ENCODE peak calls at places on chromosome 17, in seven cellular contexts. One of them, this sample, is unnamed.
A peak's percentile ranks its signal among the peaks of the same experiment; 100 is the strongest.

GRCh38 chr17:29138991-29139682 is 41.1 kb downstream of the MYO18A start:
- DNase-seq in HEK293T: no peak
- DNase-seq in epithelial cell of esophagus: no peak
- DNase-seq in NCI-H82: no peak
- DNase-seq in kidney glomerular epithelial cell: no peak
- DNase-seq in T-helper 17 cell: no peak
- DNase-seq in fibroblast of mammary gland: no peak
- DNase-seq in this sample: no peak

GRCh38 chr17:82959990-82960418 is 119.4 kb upstream of the METRNL start:
- DNase-seq in HEK293T: no peak
- DNase-seq in epithelial cell of esophagus: no peak
- DNase-seq in NCI-H82: no peak
- DNase-seq in kidney glomerular epithelial cell: no peak
- DNase-seq in T-helper 17 cell: no peak
- DNase-seq in fibroblast of mammary gland: no peak
- DNase-seq in this sample: no peak

GRCh38 chr17:57523926-57524634 is 221.0 kb downstream of the CCDC182 start:
- DNase-seq in HEK293T: no peak
- DNase-seq in epithelial cell of esophagus: peak; percentile 96
- DNase-seq in NCI-H82: peak; percentile 96
- DNase-seq in kidney glomerular epithelial cell: peak; percentile 41
- DNase-seq in T-helper 17 cell: no peak
- DNase-seq in fibroblast of mammary gland: peak; percentile 31
- DNase-seq in this sample: peak; percentile 91

GRCh38 chr17:57966246-57966645 is 11.0 kb upstream of the CUEDC1 start:
- DNase-seq in HEK293T: no peak
- DNase-seq in epithelial cell of esophagus: no peak
- DNase-seq in NCI-H82: no peak
- DNase-seq in kidney glomerular epithelial cell: no peak
- DNase-seq in T-helper 17 cell: no peak
- DNase-seq in fibroblast of mammary gland: no peak
- DNase-seq in this sample: no peak

GRCh38 chr17:48563385-48563838 is 14.7 kb downstream of the HOXB4 start:
- DNase-seq in HEK293T: no peak
- DNase-seq in epithelial cell of esophagus: no peak
- DNase-seq in NCI-H82: no peak
- DNase-seq in kidney glomerular epithelial cell: no peak
- DNase-seq in T-helper 17 cell: no peak
- DNase-seq in fibroblast of mammary gland: no peak
- DNase-seq in this sample: no peak

GRCh38 chr17:62880120-62880519 is 72.0 kb upstream of the MARCHF10 start:
- DNase-seq in HEK293T: no peak
- DNase-seq in epithelial cell of esophagus: no peak
- DNase-seq in NCI-H82: no peak
- DNase-seq in kidney glomerular epithelial cell: no peak
- DNase-seq in T-helper 17 cell: no peak
- DNase-seq in fibroblast of mammary gland: no peak
- DNase-seq in this sample: no peak

GRCh38 chr17:2929881-2930533 is 133.4 kb downstream of the OR1D5 start:
- DNase-seq in HEK293T: peak; percentile 74
- DNase-seq in epithelial cell of esophagus: peak; percentile 60
- DNase-seq in NCI-H82: peak; percentile 92
- DNase-seq in kidney glomerular epithelial cell: peak; percentile 16
- DNase-seq in T-helper 17 cell: no peak
- DNase-seq in fibroblast of mammary gland: peak; percentile 49
- DNase-seq in this sample: no peak

GRCh38 chr17:37650419-37651003 is 7.3 kb upstream of the DDX52 start:
- DNase-seq in HEK293T: peak; percentile 22
- DNase-seq in epithelial cell of esophagus: peak; percentile 49
- DNase-seq in NCI-H82: peak; percentile 53
- DNase-seq in kidney glomerular epithelial cell: peak; percentile 36
- DNase-seq in T-helper 17 cell: no peak
- DNase-seq in fibroblast of mammary gland: peak; percentile 68
- DNase-seq in this sample: peak; percentile 27

GRCh38 chr17:57515662-57516211 is 229.4 kb downstream of the CCDC182 start:
- DNase-seq in HEK293T: no peak
- DNase-seq in epithelial cell of esophagus: no peak
- DNase-seq in NCI-H82: no peak
- DNase-seq in kidney glomerular epithelial cell: no peak
- DNase-seq in T-helper 17 cell: no peak
- DNase-seq in fibroblast of mammary gland: no peak
- DNase-seq in this sample: no peak

GRCh38 chr17:2931426-2931825 is 132.0 kb downstream of the OR1D5 start:
- DNase-seq in HEK293T: no peak
- DNase-seq in epithelial cell of esophagus: no peak
- DNase-seq in NCI-H82: peak; percentile 96
- DNase-seq in kidney glomerular epithelial cell: no peak
- DNase-seq in T-helper 17 cell: no peak
- DNase-seq in fibroblast of mammary gland: no peak
- DNase-seq in this sample: no peak

GRCh38 chr17:1693339-1693738 is 8.7 kb upstream of the PRPF8 start:
- DNase-seq in HEK293T: no peak
- DNase-seq in epithelial cell of esophagus: peak; percentile 31
- DNase-seq in NCI-H82: no peak
- DNase-seq in kidney glomerular epithelial cell: no peak
- DNase-seq in T-helper 17 cell: no peak
- DNase-seq in fibroblast of mammary gland: no peak
- DNase-seq in this sample: no peak

GRCh38 chr17:82520041-82520910 is 744 bp downstream of the FOXK2 start:
- DNase-seq in HEK293T: no peak
- DNase-seq in epithelial cell of esophagus: peak; percentile 41
- DNase-seq in NCI-H82: peak; percentile 57
- DNase-seq in kidney glomerular epithelial cell: peak; percentile 16
- DNase-seq in T-helper 17 cell: peak; percentile 37
- DNase-seq in fibroblast of mammary gland: no peak
- DNase-seq in this sample: peak; percentile 39

GRCh38 chr17:61321344-61321743 is 78.3 kb upstream of the TBX2 start:
- DNase-seq in HEK293T: no peak
- DNase-seq in epithelial cell of esophagus: no peak
- DNase-seq in NCI-H82: no peak
- DNase-seq in kidney glomerular epithelial cell: no peak
- DNase-seq in T-helper 17 cell: no peak
- DNase-seq in fibroblast of mammary gland: no peak
- DNase-seq in this sample: no peak

GRCh38 chr17:49859991-49860953 is 12.4 kb upstream of the TAC4 start:
- DNase-seq in HEK293T: no peak
- DNase-seq in epithelial cell of esophagus: no peak
- DNase-seq in NCI-H82: peak; percentile 28
- DNase-seq in kidney glomerular epithelial cell: no peak
- DNase-seq in T-helper 17 cell: no peak
- DNase-seq in fibroblast of mammary gland: peak; percentile 10
- DNase-seq in this sample: no peak

GRCh38 chr17:57773557-57773956 is 28.5 kb upstream of the CCDC182 start:
- DNase-seq in HEK293T: no peak
- DNase-seq in epithelial cell of esophagus: no peak
- DNase-seq in NCI-H82: no peak
- DNase-seq in kidney glomerular epithelial cell: no peak
- DNase-seq in T-helper 17 cell: no peak
- DNase-seq in fibroblast of mammary gland: no peak
- DNase-seq in this sample: no peak

GRCh38 chr17:20993863-20994778 is 48.7 kb downstream of the USP22 start:
- DNase-seq in HEK293T: no peak
- DNase-seq in epithelial cell of esophagus: no peak
- DNase-seq in NCI-H82: no peak
- DNase-seq in kidney glomerular epithelial cell: no peak
- DNase-seq in T-helper 17 cell: no peak
- DNase-seq in fibroblast of mammary gland: no peak
- DNase-seq in this sample: no peak

GRCh38 chr17:79217473-79218135 is 143.0 kb downstream of the ENGASE start:
- DNase-seq in HEK293T: no peak
- DNase-seq in epithelial cell of esophagus: no peak
- DNase-seq in NCI-H82: peak; percentile 96
- DNase-seq in kidney glomerular epithelial cell: no peak
- DNase-seq in T-helper 17 cell: no peak
- DNase-seq in fibroblast of mammary gland: no peak
- DNase-seq in this sample: no peak

GRCh38 chr17:17813055-17813724 is 23.6 kb downstream of the SREBF1 start:
- DNase-seq in HEK293T: no peak
- DNase-seq in epithelial cell of esophagus: no peak
- DNase-seq in NCI-H82: no peak
- DNase-seq in kidney glomerular epithelial cell: no peak
- DNase-seq in T-helper 17 cell: no peak
- DNase-seq in fibroblast of mammary gland: no peak
- DNase-seq in this sample: no peak

GRCh38 chr17:30380106-30380420 is 1.3 kb downstream of the CPD start:
- DNase-seq in HEK293T: no peak
- DNase-seq in epithelial cell of esophagus: peak; percentile 23
- DNase-seq in NCI-H82: peak; percentile 63
- DNase-seq in kidney glomerular epithelial cell: no peak
- DNase-seq in T-helper 17 cell: no peak
- DNase-seq in fibroblast of mammary gland: peak; percentile 40
- DNase-seq in this sample: no peak

GRCh38 chr17:75501378-75502071 is 13.8 kb downstream of the CASKIN2 start:
- DNase-seq in HEK293T: no peak
- DNase-seq in epithelial cell of esophagus: no peak
- DNase-seq in NCI-H82: no peak
- DNase-seq in kidney glomerular epithelial cell: no peak
- DNase-seq in T-helper 17 cell: no peak
- DNase-seq in fibroblast of mammary gland: no peak
- DNase-seq in this sample: no peak

GRCh38 chr17:6187836-6188235 is 117.7 kb downstream of the WSCD1 start:
- DNase-seq in HEK293T: no peak
- DNase-seq in epithelial cell of esophagus: no peak
- DNase-seq in NCI-H82: no peak
- DNase-seq in kidney glomerular epithelial cell: no peak
- DNase-seq in T-helper 17 cell: no peak
- DNase-seq in fibroblast of mammary gland: no peak
- DNase-seq in this sample: no peak

GRCh38 chr17:65254166-65254565 is 117.0 kb downstream of the RGS9 start:
- DNase-seq in HEK293T: no peak
- DNase-seq in epithelial cell of esophagus: peak; percentile 34
- DNase-seq in NCI-H82: no peak
- DNase-seq in kidney glomerular epithelial cell: no peak
- DNase-seq in T-helper 17 cell: no peak
- DNase-seq in fibroblast of mammary gland: peak; percentile 19
- DNase-seq in this sample: no peak

GRCh38 chr17:63423251-63423950 is 22.7 kb downstream of the CYB561 start:
- DNase-seq in HEK293T: no peak
- DNase-seq in epithelial cell of esophagus: peak; percentile 54
- DNase-seq in NCI-H82: no peak
- DNase-seq in kidney glomerular epithelial cell: no peak
- DNase-seq in T-helper 17 cell: no peak
- DNase-seq in fibroblast of mammary gland: no peak
- DNase-seq in this sample: no peak

GRCh38 chr17:75614556-75615270 is 18.5 kb upstream of the SMIM5 start:
- DNase-seq in HEK293T: no peak
- DNase-seq in epithelial cell of esophagus: no peak
- DNase-seq in NCI-H82: no peak
- DNase-seq in kidney glomerular epithelial cell: no peak
- DNase-seq in T-helper 17 cell: no peak
- DNase-seq in fibroblast of mammary gland: no peak
- DNase-seq in this sample: no peak

GRCh38 chr17:47287639-47288038 is 34.0 kb downstream of the ITGB3 start:
- DNase-seq in HEK293T: no peak
- DNase-seq in epithelial cell of esophagus: no peak
- DNase-seq in NCI-H82: no peak
- DNase-seq in kidney glomerular epithelial cell: no peak
- DNase-seq in T-helper 17 cell: no peak
- DNase-seq in fibroblast of mammary gland: no peak
- DNase-seq in this sample: no peak

GRCh38 chr17:47324224-47325020 is 667 bp downstream of the EFCAB13 start:
- DNase-seq in HEK293T: no peak
- DNase-seq in epithelial cell of esophagus: peak; percentile 39
- DNase-seq in NCI-H82: peak; percentile 48
- DNase-seq in kidney glomerular epithelial cell: peak; percentile 52
- DNase-seq in T-helper 17 cell: peak; percentile 32
- DNase-seq in fibroblast of mammary gland: peak; percentile 52
- DNase-seq in this sample: peak; percentile 74

GRCh38 chr17:76196675-76197074 is 43.6 kb downstream of the RNF157 start:
- DNase-seq in HEK293T: no peak
- DNase-seq in epithelial cell of esophagus: no peak
- DNase-seq in NCI-H82: no peak
- DNase-seq in kidney glomerular epithelial cell: no peak
- DNase-seq in T-helper 17 cell: no peak
- DNase-seq in fibroblast of mammary gland: peak; percentile 85
- DNase-seq in this sample: no peak

GRCh38 chr17:67855504-67856324 is 30.4 kb downstream of the BPTF start:
- DNase-seq in HEK293T: no peak
- DNase-seq in epithelial cell of esophagus: no peak
- DNase-seq in NCI-H82: no peak
- DNase-seq in kidney glomerular epithelial cell: no peak
- DNase-seq in T-helper 17 cell: no peak
- DNase-seq in fibroblast of mammary gland: no peak
- DNase-seq in this sample: no peak

GRCh38 chr17:289409-289808 is 63.2 kb downstream of the RPH3AL start:
- DNase-seq in HEK293T: no peak
- DNase-seq in epithelial cell of esophagus: no peak
- DNase-seq in NCI-H82: no peak
- DNase-seq in kidney glomerular epithelial cell: no peak
- DNase-seq in T-helper 17 cell: no peak
- DNase-seq in fibroblast of mammary gland: no peak
- DNase-seq in this sample: no peak

GRCh38 chr17:81192386-81193050 is 26.5 kb upstream of the AATK start:
- DNase-seq in HEK293T: no peak
- DNase-seq in epithelial cell of esophagus: no peak
- DNase-seq in NCI-H82: no peak
- DNase-seq in kidney glomerular epithelial cell: no peak
- DNase-seq in T-helper 17 cell: no peak
- DNase-seq in fibroblast of mammary gland: no peak
- DNase-seq in this sample: no peak

GRCh38 chr17:16933317-16934132 is 38.4 kb downstream of the TNFRSF13B start:
- DNase-seq in HEK293T: no peak
- DNase-seq in epithelial cell of esophagus: no peak
- DNase-seq in NCI-H82: no peak
- DNase-seq in kidney glomerular epithelial cell: no peak
- DNase-seq in T-helper 17 cell: no peak
- DNase-seq in fibroblast of mammary gland: no peak
- DNase-seq in this sample: no peak

GRCh38 chr17:57357392-57357784 is 101.1 kb downstream of the MSI2 start:
- DNase-seq in HEK293T: no peak
- DNase-seq in epithelial cell of esophagus: peak; percentile 65
- DNase-seq in NCI-H82: no peak
- DNase-seq in kidney glomerular epithelial cell: peak; percentile 83
- DNase-seq in T-helper 17 cell: no peak
- DNase-seq in fibroblast of mammary gland: no peak
- DNase-seq in this sample: peak; percentile 96

GRCh38 chr17:72812823-72813222 is 279.7 kb downstream of the SLC39A11 start:
- DNase-seq in HEK293T: no peak
- DNase-seq in epithelial cell of esophagus: peak; percentile 9
- DNase-seq in NCI-H82: no peak
- DNase-seq in kidney glomerular epithelial cell: no peak
- DNase-seq in T-helper 17 cell: no peak
- DNase-seq in fibroblast of mammary gland: peak; percentile 80
- DNase-seq in this sample: peak; percentile 43

GRCh38 chr17:44840936-44841335 is 6.7 kb upstream of the HIGD1B start:
- DNase-seq in HEK293T: no peak
- DNase-seq in epithelial cell of esophagus: no peak
- DNase-seq in NCI-H82: peak; percentile 26
- DNase-seq in kidney glomerular epithelial cell: no peak
- DNase-seq in T-helper 17 cell: no peak
- DNase-seq in fibroblast of mammary gland: no peak
- DNase-seq in this sample: no peak